ENCODE peak calls at places on chromosomes 7 and 10, in nine cellular contexts. T is suprapubic skin, L is cardiac fibroblast, P is AG09309, I is kidney, K is PC-3, Z is left ventricle myocardium inferior, A is activated B cell treated with CpG ODN at 0.5 μM for 24 hours, C is lung. E is an unnamed sample.

GRCh38 chr10:119501690-119502089 is 40.8 kb downstream of the RGS10 start:
- DNase-seq in T (no peak), L (no peak), P (no peak), I (peak; percentile 10), K (no peak), Z (no peak), A (no peak), C (no peak), E (no peak)

GRCh38 chr7:3805151-3805550 is 504.1 kb downstream of the SDK1 start:
- DNase-seq in T (no peak), L (peak; percentile 93), P (no peak), I (no peak), K (peak; percentile 46), Z (no peak), A (no peak), C (no peak), E (no peak)

GRCh38 chr10:50651808-50652207 is 28.1 kb upstream of the SGMS1 start:
- DNase-seq in T (no peak), L (no peak), P (no peak), I (no peak), K (no peak), Z (no peak), A (no peak), C (no peak), E (no peak)

GRCh38 chr10:100518761-100519241 is 860 bp downstream of the SEC31B start:
- DNase-seq in T (no peak), L (peak; percentile 77), P (no peak), I (no peak), K (peak; percentile 73), Z (peak; percentile 30), A (no peak), C (peak; percentile 63), E (peak; percentile 75)

GRCh38 chr10:72310636-72311035 is 36.9 kb downstream of the DDIT4 start:
- DNase-seq in T (no peak), L (no peak), P (no peak), I (peak; percentile 25), K (no peak), Z (no peak), A (no peak), C (no peak), E (no peak)

GRCh38 chr7:28179081-28180030 is 1.2 kb downstream of the JAZF1 start:
- DNase-seq in T (peak; percentile 82), L (peak; percentile 42), P (no peak), I (peak; percentile 91), K (peak; percentile 58), Z (peak; percentile 85), A (peak; percentile 73), C (peak; percentile 76), E (peak; percentile 58)

GRCh38 chr10:129963831-129964501 is at the start of gene EBF3:
- DNase-seq in T (peak; percentile 82), L (peak; percentile 91), P (no peak), I (peak; percentile 92), K (peak; percentile 9), Z (peak; percentile 90), A (no peak), C (no peak), E (peak; percentile 85)

GRCh38 chr7:150901160-150902035 is 49.1 kb downstream of the AOC1 start:
- DNase-seq in T (no peak), L (no peak), P (no peak), I (peak; percentile 76), K (peak; percentile 10), Z (peak; percentile 34), A (no peak), C (no peak), E (no peak)

GRCh38 chr7:100486753-100487446 is 3.2 kb downstream of the NYAP1 start:
- DNase-seq in T (no peak), L (peak; percentile 57), P (no peak), I (peak; percentile 73), K (peak; percentile 16), Z (no peak), A (no peak), C (no peak), E (no peak)

GRCh38 chr7:102287465-102288146 is 938 bp downstream of the SH2B2 start:
- DNase-seq in T (peak; percentile 68), L (no peak), P (no peak), I (no peak), K (peak; percentile 35), Z (no peak), A (peak; percentile 51), C (no peak), E (no peak)

GRCh38 chr10:31011017-31011659 is 20.5 kb downstream of the ZNF438 start:
- DNase-seq in T (no peak), L (no peak), P (no peak), I (no peak), K (no peak), Z (no peak), A (no peak), C (no peak), E (no peak)

GRCh38 chr10:119981826-119982225 is 89.3 kb downstream of the SEC23IP start:
- DNase-seq in T (no peak), L (no peak), P (no peak), I (no peak), K (peak; percentile 62), Z (no peak), A (no peak), C (no peak), E (no peak)

GRCh38 chr10:3950676-3951275 is 165.8 kb upstream of the KLF6 start:
- DNase-seq in T (no peak), L (no peak), P (no peak), I (no peak), K (no peak), Z (no peak), A (no peak), C (no peak), E (no peak)

GRCh38 chr10:124065382-124066155 is 27.8 kb downstream of the CHST15 start:
- DNase-seq in T (no peak), L (no peak), P (no peak), I (no peak), K (peak; percentile 13), Z (no peak), A (no peak), C (no peak), E (no peak)
- TF ChIP-seq CTCF in T (no peak), L (no peak), P (no peak), I (no peak), K (no peak), Z (no peak), A (no peak), C (no peak), E (no peak)

DNA sequence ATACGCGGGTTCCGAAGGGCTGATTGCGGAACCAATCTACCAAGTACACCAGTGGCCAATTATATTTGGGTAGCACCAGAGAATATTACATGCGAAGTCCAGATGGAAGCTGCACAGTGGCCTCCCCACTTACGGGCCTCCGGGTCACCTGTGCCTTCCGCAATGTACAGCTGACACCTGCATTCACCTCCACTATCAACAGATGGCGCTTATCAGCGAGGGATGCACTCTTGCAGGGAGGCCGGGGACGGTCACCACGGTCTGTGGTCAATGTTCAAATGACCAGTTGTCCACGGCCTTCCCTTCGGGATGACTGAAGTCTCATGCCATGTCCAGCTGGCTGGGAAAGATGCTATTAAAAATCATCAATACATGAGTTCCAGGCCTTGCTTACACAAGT is 47.6 kb downstream of the SLIT1 start:
- DNase-seq in T (no peak), L (no peak), P (no peak), I (peak; percentile 30), K (peak; percentile 9), Z (no peak), A (no peak), C (no peak), E (peak; percentile 18)
- TF ChIP-seq CTCF in T (no peak), L (no peak), P (no peak), I (no peak), K (peak; percentile 57), Z (no peak), A (no peak), C (no peak), E (no peak)

DNA sequence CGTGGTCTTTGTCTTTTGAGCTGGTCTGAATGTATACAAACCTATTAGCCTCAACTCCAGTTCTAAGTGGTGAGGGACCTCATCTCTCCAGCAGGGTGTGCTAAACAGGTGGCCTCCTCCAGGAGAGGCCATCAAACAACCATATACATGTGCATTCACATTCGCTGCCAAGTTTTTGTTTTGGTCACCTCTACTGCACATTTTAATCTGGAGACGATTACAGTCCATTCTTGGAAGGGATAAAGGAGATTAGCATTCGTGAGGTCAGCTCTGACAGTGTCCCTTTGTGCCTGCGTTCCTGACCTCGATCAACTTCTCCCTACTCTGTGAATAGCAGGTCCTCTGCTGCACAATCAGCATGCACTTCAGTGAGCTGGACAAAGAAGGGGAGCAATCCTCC is 60.8 kb downstream of the RHOBTB1 start:
- DNase-seq in T (no peak), L (peak; percentile 60), P (no peak), I (no peak), K (peak; percentile 82), Z (no peak), A (no peak), C (no peak), E (peak; percentile 13)
- TF ChIP-seq CTCF in T (no peak), L (peak; percentile 58), P (peak; percentile 52), I (peak; percentile 32), K (peak; percentile 98), Z (peak; percentile 70), A (no peak), C (peak; percentile 3), E (peak; percentile 42)

DNA sequence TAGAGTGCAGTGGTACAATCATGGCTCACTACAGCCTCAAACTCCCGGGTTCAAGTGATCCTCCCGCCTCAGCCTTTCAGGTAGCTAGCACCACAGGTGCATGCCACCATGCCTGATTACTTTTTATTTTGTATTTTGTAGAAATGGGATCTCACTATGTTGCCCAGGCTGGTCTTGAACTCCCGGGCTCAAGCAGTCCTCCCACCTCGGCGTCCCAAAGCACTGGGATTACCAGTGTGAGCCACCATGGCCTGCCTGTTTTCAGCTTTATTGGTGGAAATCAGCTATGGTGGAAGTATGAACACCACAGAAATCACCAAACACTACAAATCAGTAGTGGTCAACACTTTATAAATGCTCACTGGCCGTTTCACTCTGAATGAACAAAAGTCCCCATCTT is 299.9 kb upstream of the LYZL1 start:
- DNase-seq in T (no peak), L (no peak), P (no peak), I (no peak), K (no peak), Z (no peak), A (no peak), C (no peak), E (no peak)
- TF ChIP-seq CTCF in T (no peak), L (no peak), P (no peak), I (no peak), K (no peak), Z (no peak), A (no peak), C (no peak), E (no peak)